ENCODE peak calls at places on chromosomes 12 and 14, in five cellular contexts. M, Y, Z, U and V are unnamed samples.
A peak's percentile ranks its signal among the peaks of the same experiment; 100 is the strongest.

GRCh38 chr14:104264495-104265265 is 126.3 kb downstream of the KIF26A start:
- DNase-seq in Y (peak; percentile 45), M (no peak), Z (no peak), U (no peak), V (peak; percentile 63)

GRCh38 chr14:100566119-100566518 is 21.1 kb downstream of the BEGAIN start:
- DNase-seq in U (no peak), M (no peak), Z (no peak), Y (no peak), V (no peak)

GRCh38 chr12:10543499-10543898 is 37.8 kb downstream of the EIF2S3B start:
- DNase-seq in M (no peak), Y (no peak), U (no peak), Z (no peak), V (no peak)

GRCh38 chr14:50003213-50004021 is 110.5 kb downstream of the ARF6 start:
- DNase-seq in Y (peak; percentile 75), U (peak; percentile 80), M (peak; percentile 64), Z (peak; percentile 60), V (peak; percentile 89)

GRCh38 chr14:103298620-103299019 is 35.4 kb upstream of the EIF5 start:
- DNase-seq in Y (no peak), Z (no peak), M (no peak), U (no peak), V (no peak)

GRCh38 chr12:113467514-113468364 is 3.9 kb downstream of the LHX5 start:
- DNase-seq in Y (no peak), M (no peak), Z (no peak), U (no peak), V (no peak)

GRCh38 chr12:96483116-96483515 is 6.3 kb upstream of the CFAP54 start:
- DNase-seq in Y (no peak), Z (no peak), M (no peak), U (no peak), V (no peak)

GRCh38 chr12:93461503-93461902 is 5.8 kb upstream of the MRPL42 start:
- DNase-seq in Z (no peak), Y (no peak), M (no peak), U (no peak), V (no peak)

GRCh38 chr12:56358836-56359532 is 923 bp downstream of the STAT2 start:
- DNase-seq in Z (no peak), M (peak; percentile 40), U (no peak), Y (no peak), V (no peak)

GRCh38 chr12:65656904-65657351 is 167.4 kb upstream of the HMGA2 start:
- DNase-seq in U (no peak), M (no peak), Y (no peak), Z (no peak), V (no peak)

GRCh38 chr14:76473381-76474263 is 97.7 kb downstream of the ESRRB start:
- DNase-seq in M (no peak), Y (no peak), Z (no peak), U (peak; percentile 55), V (no peak)
- H3K27ac ChIP-seq in M (no peak overlapping the region), Y (no peak overlapping the region), Z (no peak overlapping the region), U (peak overlapping the region; percentile 63), V (no peak overlapping the region)

GRCh38 chr12:19779393-19780056 is 340.2 kb downstream of the AEBP2 start:
- DNase-seq in Y (no peak), U (peak; percentile 46), Z (no peak), M (no peak), V (no peak)
- TF ChIP-seq CTCF in Y (no peak), U (no peak), Z (no peak), M (no peak), V (no peak)

DNA sequence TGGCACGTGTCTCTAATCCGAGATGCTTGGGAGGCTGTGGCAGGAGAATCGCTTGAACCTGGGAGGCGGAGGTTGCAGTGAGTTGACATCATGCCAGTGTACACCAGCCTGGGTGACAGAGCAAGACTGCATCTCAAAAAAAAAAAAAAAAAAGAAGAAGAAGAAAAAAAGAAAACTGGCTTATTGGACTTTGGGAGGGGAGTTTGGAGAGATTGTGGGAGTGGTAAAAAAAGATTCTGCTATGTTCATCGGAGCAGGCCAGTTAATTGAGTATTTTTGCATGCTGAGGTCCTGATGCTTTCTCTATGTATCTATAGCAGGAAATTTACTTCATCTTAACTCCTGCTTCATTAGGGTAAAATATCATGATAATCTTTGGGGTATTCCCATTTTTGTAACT is 11.6 kb downstream of the CNOT2 start:
- DNase-seq in U (no peak), M (no peak), Y (no peak), Z (no peak), V (no peak)
- H3K27ac ChIP-seq in U (no peak overlapping the region), M (no peak overlapping the region), Y (no peak overlapping the region), Z (peak overlapping the region; percentile 59), V (peak overlapping the region; percentile 41)

GRCh38 chr12:156945-157344 is 57.0 kb downstream of the SLC6A12 start:
- DNase-seq in M (no peak), Y (no peak), U (no peak), Z (no peak), V (no peak)

GRCh38 chr12:153080-153746 is 60.7 kb downstream of the SLC6A12 start:
- DNase-seq in U (peak; percentile 56), M (peak; percentile 19), Y (no peak), Z (no peak), V (no peak)

GRCh38 chr12:155646-156045 is 58.3 kb downstream of the SLC6A12 start:
- DNase-seq in U (no peak), Y (no peak), Z (no peak), M (no peak), V (no peak)

GRCh38 chr12:154058-154457 is 59.9 kb downstream of the SLC6A12 start:
- DNase-seq in U (no peak), Z (no peak), M (no peak), Y (no peak), V (no peak)

GRCh38 chr12:155006-155405 is 59.0 kb downstream of the SLC6A12 start:
- DNase-seq in M (no peak), Y (no peak), U (no peak), Z (no peak), V (no peak)
- TF ChIP-seq CTCF in M (no peak), Y (no peak), U (no peak), Z (no peak), V (no peak)

DNA sequence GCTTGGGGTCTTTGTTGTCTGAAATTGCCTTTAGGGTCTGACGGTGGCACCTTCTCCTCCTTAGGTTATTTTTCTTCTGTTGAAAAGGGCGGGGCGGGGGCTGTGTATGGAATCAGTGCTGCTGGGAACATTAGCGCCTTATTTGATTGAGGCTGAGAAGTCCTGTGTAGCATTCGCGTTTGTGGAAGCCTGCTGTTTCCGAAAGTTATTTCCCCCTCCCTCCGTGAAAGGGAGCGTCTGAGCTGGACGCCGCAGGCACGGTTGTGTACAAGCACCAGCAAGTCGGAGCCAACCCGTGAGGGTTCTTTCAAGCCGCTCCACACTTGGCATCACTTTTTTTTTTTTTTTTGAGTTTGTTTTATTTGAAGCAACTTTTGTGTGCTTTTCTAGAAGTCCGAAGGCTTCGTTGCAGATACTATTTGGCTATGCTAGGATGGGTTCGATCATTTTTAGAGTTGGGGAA is 1.1 kb downstream of the SYNE2 start:
- DNase-seq in U (peak; percentile 52), Y (peak; percentile 67), Z (no peak), M (peak; percentile 52), V (peak; percentile 76)
- H3K27ac ChIP-seq in U (peak overlapping the region; percentile 95), Y (peak overlapping the region; percentile 98), Z (peak overlapping the region; percentile 77), M (peak overlapping the region; percentile 91), V (peak overlapping the region; percentile 91)

GRCh38 chr12:64608901-64609542 is 1.3 kb upstream of the RASSF3 start:
- DNase-seq in Y (no peak), Z (no peak), U (peak; percentile 13), M (no peak), V (no peak)
- TF ChIP-seq CTCF in Y (no peak), Z (no peak), U (no peak), M (no peak), V (no peak)

DNA sequence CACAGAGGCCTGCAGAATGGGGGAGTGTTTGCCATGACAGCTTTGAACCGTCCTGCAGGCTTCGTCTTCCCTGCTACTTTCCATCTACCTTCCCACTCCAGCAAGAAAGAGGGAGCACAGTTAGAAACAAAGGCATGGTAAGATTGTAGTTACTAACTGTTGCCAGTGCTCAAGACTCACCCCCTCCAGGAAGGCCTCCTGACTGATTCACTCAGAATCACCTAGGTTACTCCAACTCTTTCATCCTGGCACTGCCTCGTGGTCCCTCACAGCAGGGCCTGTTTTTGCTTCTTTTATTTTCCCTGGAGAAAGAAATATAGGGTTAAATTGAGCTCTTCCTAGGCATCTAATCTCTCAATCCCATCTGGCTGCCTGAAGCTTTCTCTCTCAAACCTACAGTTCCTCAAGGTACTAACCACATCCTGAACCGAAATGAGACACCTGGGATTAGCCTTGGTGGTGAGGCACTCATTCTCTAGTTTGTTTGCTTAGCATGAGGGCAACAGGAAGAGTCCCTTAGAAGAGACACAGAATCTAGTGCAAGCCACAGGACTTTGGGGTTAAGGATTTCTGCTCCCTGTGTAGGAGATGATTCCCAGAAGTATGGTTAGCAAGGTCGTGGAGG is 7.8 kb downstream of the GALNT6 start:
- DNase-seq in M (no peak), Y (no peak), Z (no peak), U (no peak), V (no peak)
- H3K27ac ChIP-seq in M (no peak overlapping the region), Y (peak overlapping the region; percentile 80), Z (no peak overlapping the region), U (no peak overlapping the region), V (no peak overlapping the region)

GRCh38 chr12:106247731-106248176 is at the start of gene CKAP4:
- DNase-seq in U (peak; percentile 77), Y (peak; percentile 68), M (peak; percentile 59), Z (no peak), V (peak; percentile 90)

GRCh38 chr12:106251636-106252035 is 3.8 kb upstream of the CKAP4 start:
- DNase-seq in M (no peak), Z (no peak), Y (no peak), U (no peak), V (no peak)

GRCh38 chr12:106248849-106249371 is 1.1 kb upstream of the CKAP4 start:
- DNase-seq in Y (no peak), U (peak; percentile 16), Z (no peak), M (no peak), V (no peak)

GRCh38 chr12:106248177-106248848 is 493 bp upstream of the CKAP4 start:
- DNase-seq in U (peak; percentile 79), M (peak; percentile 67), Z (no peak), Y (no peak), V (peak; percentile 83)

GRCh38 chr12:106249411-106250135 is 1.8 kb upstream of the CKAP4 start:
- DNase-seq in Y (no peak), M (no peak), U (no peak), Z (no peak), V (no peak)
- TF ChIP-seq CTCF in Y (no peak), M (no peak), U (no peak), Z (no peak), V (no peak)

DNA sequence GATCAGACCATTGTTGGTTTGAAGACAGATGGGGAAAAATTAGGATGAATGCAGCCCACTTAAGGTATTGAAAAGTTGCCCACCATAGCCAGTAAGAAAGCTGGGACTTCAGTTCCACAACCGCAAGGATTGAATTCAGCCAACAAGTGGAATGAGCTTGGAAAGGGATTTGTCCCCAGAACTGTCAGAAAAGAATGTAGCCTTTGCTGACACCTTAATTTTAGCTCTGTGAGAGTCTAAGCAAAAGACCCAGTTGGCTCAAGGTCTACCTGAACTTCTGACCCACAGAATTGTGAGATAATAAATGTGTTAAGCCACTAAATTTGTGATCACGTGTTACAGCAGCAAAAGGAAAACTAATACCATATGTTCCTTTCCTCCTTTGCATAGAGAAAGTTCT is 29.4 kb downstream of the PPFIA2 start:
- DNase-seq in M (no peak), Y (no peak), Z (no peak), U (peak; percentile 4), V (no peak)
- H3K27ac ChIP-seq in M (no peak overlapping the region), Y (no peak overlapping the region), Z (no peak overlapping the region), U (peak overlapping the region; percentile 41), V (no peak overlapping the region)